ENCODE peak calls at places on chromosomes 12 and 14, in five cellular contexts. U is cardiac muscle cell, S is ovary, F is right atrium auricular region, M is HCT116. J is an unnamed sample.

GRCh38 chr12:402127-402456 is 648 bp downstream of the CCDC77 start:
- DNase-seq in U (peak; percentile 32), S (no peak), F (no peak), M (no peak), J (no peak)

GRCh38 chr12:91921555-91921954 is 224.1 kb downstream of the BTG1 start:
- DNase-seq in U (no peak), S (no peak), F (no peak), M (no peak), J (no peak)

GRCh38 chr12:90712671-90713070 is 242.3 kb downstream of the CCER1 start:
- DNase-seq in U (peak; percentile 60), S (no peak), F (no peak), M (no peak), J (no peak)

GRCh38 chr12:88411689-88412088 is 168.6 kb downstream of the KITLG start:
- DNase-seq in U (no peak), S (no peak), F (no peak), M (no peak), J (no peak)

GRCh38 chr12:54207539-54208267 is 18.9 kb upstream of the SMUG1 start:
- DNase-seq in U (peak; percentile 80), S (peak; percentile 84), F (peak; percentile 68), M (peak; percentile 69), J (peak; percentile 78)

GRCh38 chr14:89185919-89186849 is 230.8 kb downstream of the FOXN3 start:
- DNase-seq in U (peak; percentile 41), S (no peak), F (no peak), M (peak; percentile 73), J (no peak)

GRCh38 chr14:22980672-22981089 is 1.7 kb downstream of the AJUBA start:
- DNase-seq in U (peak; percentile 66), S (peak; percentile 75), F (no peak), M (no peak), J (peak; percentile 72)

GRCh38 chr14:61653507-61653906 is 41.8 kb upstream of the HIF1A start:
- DNase-seq in U (no peak), S (no peak), F (peak; percentile 63), M (no peak), J (no peak)

GRCh38 chr12:103829092-103829491 is 11.9 kb downstream of the NT5DC3 start:
- DNase-seq in U (no peak), S (no peak), F (no peak), M (no peak), J (no peak)

GRCh38 chr14:22847661-22848341 is 11.4 kb downstream of the MMP14 start:
- DNase-seq in U (no peak), S (peak; percentile 57), F (no peak), M (no peak), J (no peak)

GRCh38 chr12:45726594-45727300 is 2.8 kb upstream of the ARID2 start:
- DNase-seq in U (peak; percentile 58), S (peak; percentile 79), F (peak; percentile 63), M (no peak), J (peak; percentile 65)

GRCh38 chr14:55976619-55977018 is 141.6 kb upstream of the PELI2 start:
- DNase-seq in U (no peak), S (no peak), F (no peak), M (no peak), J (no peak)

GRCh38 chr14:53964249-53964648 is 7.6 kb upstream of the BMP4 start:
- DNase-seq in U (no peak), S (no peak), F (no peak), M (no peak), J (peak; percentile 23)

GRCh38 chr12:14201291-14201690 is 164.2 kb upstream of the ATF7IP start:
- DNase-seq in U (no peak), S (no peak), F (no peak), M (no peak), J (no peak)

GRCh38 chr12:112031472-112031871 is 18.2 kb downstream of the ERP29 start:
- DNase-seq in U (no peak), S (no peak), F (no peak), M (no peak), J (no peak)

GRCh38 chr14:104239185-104239775 is 100.9 kb downstream of the KIF26A start:
- DNase-seq in U (no peak), S (peak; percentile 6), F (no peak), M (no peak), J (no peak)

GRCh38 chr12:122974274-122974891 is 661 bp upstream of the OGFOD2 start:
- DNase-seq in U (peak; percentile 98), S (peak; percentile 99), F (peak; percentile 99), M (peak; percentile 97), J (peak; percentile 99)

GRCh38 chr14:78710963-78711362 is 540.8 kb downstream of the NRXN3 start:
- DNase-seq in U (no peak), S (no peak), F (no peak), M (no peak), J (peak; percentile 49)

GRCh38 chr14:25048170-25049126 is 1.5 kb downstream of the STXBP6 start:
- DNase-seq in U (no peak), S (peak; percentile 57), F (peak; percentile 73), M (no peak), J (peak; percentile 76)

GRCh38 chr12:51368640-51369517 is 22.3 kb downstream of the GALNT6 start:
- DNase-seq in U (no peak), S (no peak), F (no peak), M (no peak), J (no peak)

GRCh38 chr12:68790081-68790951 is 17.7 kb upstream of the MDM2 start:
- DNase-seq in U (no peak), S (no peak), F (no peak), M (no peak), J (no peak)

GRCh38 chr12:115412821-115413220 is 728.8 kb upstream of the TBX3 start:
- DNase-seq in U (no peak), S (no peak), F (no peak), M (no peak), J (no peak)

GRCh38 chr12:106345739-106346138 is 11.8 kb upstream of the POLR3B start:
- DNase-seq in U (peak; percentile 68), S (no peak), F (no peak), M (peak; percentile 51), J (peak; percentile 35)

GRCh38 chr12:90979019-90979418 is 24.0 kb upstream of the CCER1 start:
- DNase-seq in U (no peak), S (no peak), F (no peak), M (no peak), J (no peak)

GRCh38 chr14:105860615-105861580 is 334.5 kb downstream of the TMEM121 start:
- DNase-seq in U (no peak), S (no peak), F (no peak), M (no peak), J (no peak)

GRCh38 chr14:58243790-58244555 is 670 bp upstream of the PSMA3 start:
- DNase-seq in U (peak; percentile 4), S (no peak), F (no peak), M (peak; percentile 26), J (peak; percentile 37)

GRCh38 chr12:92341333-92341691 is 195.7 kb upstream of the BTG1 start:
- DNase-seq in U (no peak), S (no peak), F (no peak), M (no peak), J (no peak)

GRCh38 chr14:91417134-91417982 is at the start of gene CCDC88C:
- DNase-seq in U (peak; percentile 61), S (peak; percentile 49), F (no peak), M (peak; percentile 22), J (peak; percentile 63)

DNA sequence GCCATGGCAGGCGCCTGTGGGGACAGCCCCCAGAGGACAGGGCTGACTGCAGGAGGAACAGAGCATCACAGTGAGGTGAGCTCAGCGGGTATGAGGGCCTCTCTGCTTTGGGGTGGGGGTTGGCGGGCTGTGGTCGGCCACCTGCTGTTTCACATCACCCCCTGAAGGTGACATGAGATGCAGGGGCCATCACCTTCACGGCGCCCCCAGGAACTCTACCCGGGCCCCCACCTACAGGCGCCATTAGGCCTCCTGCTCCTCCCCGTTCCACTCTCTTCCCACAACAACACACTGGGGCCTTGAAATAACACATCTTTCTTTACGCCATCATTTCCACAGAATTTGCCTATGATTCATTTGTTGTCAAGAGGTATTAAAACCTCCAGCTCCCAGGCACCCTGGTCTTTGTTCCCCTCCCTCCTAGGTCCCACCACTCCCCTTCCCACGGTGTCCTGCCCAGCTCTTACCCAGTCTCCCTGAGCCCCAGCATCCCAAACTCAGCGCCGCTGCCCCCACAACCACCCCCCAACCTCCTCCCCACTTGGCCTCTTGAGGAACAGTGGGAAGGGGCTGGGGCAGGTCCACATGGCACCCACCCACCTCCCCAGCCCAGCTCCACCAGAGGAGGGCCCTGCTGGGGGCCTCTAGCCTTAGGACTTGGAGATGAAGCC is 12.7 kb upstream of the HDAC7 start:
- DNase-seq in U (no peak), S (no peak), F (no peak), M (no peak), J (no peak)
- TF ChIP-seq CTCF in U (no peak), S (no peak), F (no peak), M (no peak), J (no peak)

DNA sequence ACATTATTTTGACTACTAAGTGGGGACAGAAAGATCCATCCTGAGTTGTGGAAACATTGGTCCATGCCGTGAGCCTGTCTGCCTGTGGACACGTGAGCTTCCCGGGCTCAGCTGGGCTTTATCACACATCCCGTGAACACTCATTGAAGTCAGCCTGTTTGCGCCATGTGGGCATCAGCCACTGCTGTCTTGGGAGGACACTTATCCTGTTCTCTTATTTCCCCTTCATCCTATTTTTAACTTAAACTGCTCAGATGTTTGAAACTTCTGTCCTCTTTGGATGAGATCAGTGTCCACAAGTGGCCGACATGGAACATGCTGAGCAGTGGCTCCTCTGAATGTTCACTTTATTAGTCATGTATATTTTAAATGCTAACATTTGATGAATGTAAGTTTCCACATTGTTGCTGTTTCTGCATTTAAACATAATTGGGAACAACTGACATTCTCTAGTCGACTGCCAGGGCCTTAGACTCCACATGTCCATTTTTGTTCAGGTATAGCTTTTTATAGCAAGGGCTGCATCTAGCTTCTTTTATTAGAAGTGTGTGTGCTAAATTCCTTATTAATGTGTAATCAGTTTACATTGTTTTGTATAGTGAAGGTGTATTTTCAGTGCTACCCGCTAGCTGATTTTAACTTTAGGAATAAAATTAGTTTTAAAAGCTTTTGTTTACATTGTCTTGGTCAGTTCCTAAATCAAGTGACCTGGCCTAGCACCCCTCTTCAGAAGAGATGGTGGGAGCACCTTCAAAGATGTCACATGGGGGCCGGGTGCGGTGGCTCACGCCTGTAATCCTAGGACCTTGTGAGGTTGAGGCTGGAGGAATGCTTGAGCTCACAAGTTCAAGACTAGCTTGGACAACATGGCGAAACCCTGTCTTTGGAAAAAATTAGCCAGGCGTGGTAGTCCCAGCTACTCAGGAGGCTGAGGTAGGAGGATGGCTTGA is 24.0 kb downstream of the RNF34 start:
- DNase-seq in U (peak; percentile 49), S (no peak), F (no peak), M (no peak), J (no peak)
- H3K4me1 ChIP-seq in U (peaks cover 7% of the 10 kb centered on the region), S (no peaks in the 10 kb centered on the region), F (peaks cover 7% of the 10 kb centered on the region), M (no peaks in the 10 kb centered on the region), J (no peaks in the 10 kb centered on the region)

GRCh38 chr12:126144603-126145002 is 1079.4 kb downstream of the AACS start:
- DNase-seq in U (no peak), S (no peak), F (no peak), M (no peak), J (no peak)
- H3K27ac ChIP-seq in U (no peak overlapping the region), S (no peak overlapping the region), F (no peak overlapping the region), M (no peak overlapping the region), J (no peak overlapping the region)

GRCh38 chr14:46259536-46259935 is 392.0 kb downstream of the RPL10L start:
- DNase-seq in U (peak; percentile 10), S (no peak), F (no peak), M (no peak), J (no peak)
- TF ChIP-seq CTCF in U (no peak), S (no peak), F (no peak), M (no peak), J (no peak)

GRCh38 chr12:113241191-113242017 is 20.1 kb downstream of the TPCN1 start:
- DNase-seq in U (no peak), S (no peak), F (no peak), M (no peak), J (peak; percentile 94)
- H3K4me1 ChIP-seq in U (peaks cover 9% of the 10 kb centered on the region), S (peaks cover 16% of the 10 kb centered on the region), F (peaks cover 98% of the 10 kb centered on the region), M (peaks cover 26% of the 10 kb centered on the region), J (peaks cover 97% of the 10 kb centered on the region)